ENCODE peak calls at places on chromosomes 2 and 18, in ten cellular contexts. M, Y, P, Q, W, X, N, J, G and Z are unnamed samples.

GRCh38 chr2:82998770-82999169 is 1460.3 kb downstream of the SUCLG1 start:
- DNase-seq in M (no peak), Y (no peak), P (no peak), Q (no peak), W (no peak), X (no peak), N (no peak), J (no peak), G (no peak), Z (no peak)

GRCh38 chr18:12074734-12075133 is 18.9 kb upstream of the ANKRD62 start:
- DNase-seq in M (no peak), Y (no peak), P (no peak), Q (no peak), W (no peak), X (no peak), N (no peak), J (no peak), G (no peak), Z (no peak)

GRCh38 chr2:170222298-170222697 is 44.4 kb downstream of the MYO3B start:
- DNase-seq in M (no peak), Y (no peak), P (no peak), Q (peak), W (no peak), X (no peak), N (no peak), J (no peak), G (no peak), Z (no peak)

GRCh38 chr18:23689616-23690504 is 607 bp downstream of the LAMA3 start:
- DNase-seq in M (peak), Y (no peak), P (no peak), Q (peak), W (no peak), X (no peak), N (no peak), J (peak), G (peak), Z (no peak)

GRCh38 chr2:237120956-237121720 is 35.4 kb downstream of the COPS8 start:
- DNase-seq in M (no peak), Y (no peak), P (no peak), Q (no peak), W (no peak), X (no peak), N (no peak), J (no peak), G (no peak), Z (no peak)

GRCh38 chr2:220394433-220394832 is 767.0 kb downstream of the SLC4A3 start:
- DNase-seq in M (no peak), Y (no peak), P (no peak), Q (peak), W (peak), X (no peak), N (peak), J (no peak), G (no peak), Z (no peak)

GRCh38 chr2:10844083-10844482 is 31.5 kb upstream of the PDIA6 start:
- DNase-seq in M (peak), Y (no peak), P (no peak), Q (peak), W (no peak), X (no peak), N (peak), J (peak), G (peak), Z (peak)

GRCh38 chr2:99819766-99820165 is 322.6 kb downstream of the AFF3 start:
- DNase-seq in M (no peak), Y (no peak), P (no peak), Q (no peak), W (no peak), X (no peak), N (no peak), J (no peak), G (no peak), Z (no peak)

GRCh38 chr2:211077216-211077764 is 520.9 kb downstream of the CPS1 start:
- DNase-seq in M (no peak), Y (no peak), P (peak), Q (no peak), W (no peak), X (no peak), N (no peak), J (no peak), G (no peak), Z (no peak)

GRCh38 chr18:26511339-26512071 is 36.8 kb downstream of the KCTD1 start:
- DNase-seq in M (no peak), Y (no peak), P (no peak), Q (no peak), W (no peak), X (no peak), N (no peak), J (no peak), G (no peak), Z (no peak)

GRCh38 chr18:64100136-64100922 is 48.6 kb downstream of the LINC00305 start:
- DNase-seq in M (no peak), Y (no peak), P (peak), Q (no peak), W (no peak), X (no peak), N (no peak), J (no peak), G (no peak), Z (no peak)

GRCh38 chr2:30373881-30374302 is 73.2 kb upstream of the LCLAT1 start:
- DNase-seq in M (no peak), Y (no peak), P (no peak), Q (no peak), W (no peak), X (no peak), N (no peak), J (no peak), G (no peak), Z (no peak)

GRCh38 chr2:181123798-181124217 is 143.4 kb downstream of the UBE2E3 start:
- DNase-seq in M (no peak), Y (no peak), P (peak), Q (no peak), W (no peak), X (peak), N (no peak), J (no peak), G (no peak), Z (no peak)

GRCh38 chr2:3584076-3584475 is 9.0 kb downstream of the RPS7 start:
- DNase-seq in M (no peak), Y (peak), P (no peak), Q (no peak), W (no peak), X (no peak), N (no peak), J (no peak), G (no peak), Z (no peak)
- H3K27ac ChIP-seq in M (no peak), Y (peak), P (no peak), Q (peak), W (no peak), X (no peak), N (peak), J (no peak), G (no peak), Z (peak)

DNA sequence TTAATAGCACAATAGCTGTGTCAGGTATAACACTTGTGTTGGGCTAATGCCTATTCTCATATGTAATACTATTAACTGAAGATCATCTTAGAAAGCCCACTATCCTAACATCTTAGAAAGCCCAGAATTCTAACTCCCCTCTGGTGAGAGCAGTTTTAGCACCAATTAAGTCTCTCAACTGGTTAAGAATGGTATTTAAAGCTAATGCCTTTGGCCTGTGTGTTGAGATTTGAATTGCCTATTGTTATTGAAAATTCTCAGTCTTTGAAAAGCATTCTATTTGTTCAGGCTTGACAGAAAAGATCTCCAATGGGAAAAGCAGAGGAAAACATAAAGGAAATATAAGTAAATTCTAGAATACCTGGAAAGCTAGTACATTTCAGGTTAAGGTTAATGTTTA is 352.5 kb downstream of the ARHGAP15 start:
- DNase-seq in M (no peak), Y (no peak), P (no peak), Q (no peak), W (no peak), X (no peak), N (no peak), J (no peak), G (no peak), Z (no peak)
- H3K27ac ChIP-seq in M (peak), Y (no peak), P (no peak), Q (no peak), W (no peak), X (no peak), N (peak), J (no peak), G (peak), Z (peak)

DNA sequence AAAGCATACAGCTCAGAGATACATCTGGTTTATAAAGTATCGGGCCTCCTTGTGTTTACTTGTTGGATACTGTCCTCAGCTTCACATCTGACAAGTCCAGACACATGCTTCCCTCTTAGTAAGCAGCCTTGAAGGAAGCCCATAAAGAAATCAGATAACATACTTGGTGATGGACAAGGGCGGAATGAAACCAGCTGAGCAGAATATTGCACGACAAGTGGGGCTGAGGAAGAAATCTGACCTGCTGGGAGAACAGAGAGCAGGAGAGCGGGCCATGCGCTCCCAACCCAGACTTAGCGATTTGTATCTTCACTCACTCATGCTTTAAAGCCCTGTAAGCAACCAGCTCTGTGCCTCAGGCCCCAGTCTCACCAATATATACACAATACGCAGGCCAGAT is 208.4 kb downstream of the CDH20 start:
- DNase-seq in M (no peak), Y (no peak), P (no peak), Q (no peak), W (no peak), X (no peak), N (no peak), J (no peak), G (no peak), Z (no peak)
- H3K27ac ChIP-seq in M (no peak), Y (no peak), P (no peak), Q (peak), W (no peak), X (no peak), N (no peak), J (no peak), G (no peak), Z (no peak)

GRCh38 chr2:172693037-172693436 is 42.6 kb upstream of the RAPGEF4 start:
- DNase-seq in M (peak), Y (no peak), P (no peak), Q (peak), W (peak), X (no peak), N (peak), J (peak), G (peak), Z (peak)
- H3K27ac ChIP-seq in M (no peak), Y (no peak), P (no peak), Q (peak), W (no peak), X (no peak), N (no peak), J (no peak), G (no peak), Z (no peak)

DNA sequence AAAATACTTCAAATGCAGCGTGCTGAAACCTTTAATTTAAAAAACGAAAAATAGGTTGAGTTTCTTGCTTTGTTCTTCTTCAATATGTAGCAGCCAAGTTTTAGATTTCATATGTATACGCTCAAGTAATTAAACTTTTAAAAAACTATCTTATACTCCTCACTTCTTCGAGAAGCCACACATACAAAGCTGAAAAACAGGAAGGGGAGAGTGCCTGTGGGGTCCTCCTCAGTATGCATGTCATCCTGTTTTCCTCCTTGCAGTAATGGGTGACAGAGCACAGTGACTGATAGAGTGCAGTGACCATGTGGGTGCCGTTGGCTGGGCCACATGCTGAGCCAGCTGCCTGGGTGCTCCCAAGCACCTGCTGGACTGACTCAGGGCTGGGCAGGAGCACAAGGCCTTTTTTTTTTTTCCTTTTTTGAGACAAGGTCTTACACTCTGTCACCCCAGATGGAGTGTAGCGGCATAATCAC is 33.3 kb downstream of the UXS1 start:
- DNase-seq in M (no peak), Y (no peak), P (no peak), Q (no peak), W (no peak), X (peak), N (no peak), J (no peak), G (no peak), Z (no peak)
- H3K27ac ChIP-seq in M (no peak), Y (no peak), P (no peak), Q (peak), W (no peak), X (peak), N (no peak), J (no peak), G (no peak), Z (no peak)